ENCODE peak calls at places on chromosomes 12 and 14, in six cellular contexts. One of them, this sample, is unnamed.

GRCh38 chr14:79378020-79378419 is 833.3 kb downstream of the DIO2 start:
- DNase-seq in fibroblast of pulmonary artery: no peak
- DNase-seq in pancreas: no peak
- DNase-seq in fibroblast of the aortic adventitia: no peak
- DNase-seq in A549: no peak
- DNase-seq in AG10803: no peak
- DNase-seq in this sample: no peak

GRCh38 chr12:45557020-45557419 is 172.5 kb upstream of the ARID2 start:
- DNase-seq in fibroblast of pulmonary artery: no peak
- DNase-seq in pancreas: no peak
- DNase-seq in fibroblast of the aortic adventitia: no peak
- DNase-seq in A549: no peak
- DNase-seq in AG10803: no peak
- DNase-seq in this sample: no peak

GRCh38 chr12:128789356-128789929 is 34.3 kb downstream of the SLC15A4 start:
- DNase-seq in fibroblast of pulmonary artery: no peak
- DNase-seq in pancreas: no peak
- DNase-seq in fibroblast of the aortic adventitia: no peak
- DNase-seq in A549: no peak
- DNase-seq in AG10803: no peak
- DNase-seq in this sample: no peak

GRCh38 chr12:123131291-123131831 is 19.5 kb downstream of the PITPNM2 start:
- DNase-seq in fibroblast of pulmonary artery: no peak
- DNase-seq in pancreas: no peak
- DNase-seq in fibroblast of the aortic adventitia: no peak
- DNase-seq in A549: no peak
- DNase-seq in AG10803: peak
- DNase-seq in this sample: peak

GRCh38 chr14:89399594-89400068 is 17.4 kb downstream of the FOXN3 start:
- DNase-seq in fibroblast of pulmonary artery: peak
- DNase-seq in pancreas: no peak
- DNase-seq in fibroblast of the aortic adventitia: peak
- DNase-seq in A549: peak
- DNase-seq in AG10803: peak
- DNase-seq in this sample: peak

GRCh38 chr14:59254146-59254910 is 65.9 kb downstream of the DAAM1 start:
- DNase-seq in fibroblast of pulmonary artery: peak
- DNase-seq in pancreas: no peak
- DNase-seq in fibroblast of the aortic adventitia: peak
- DNase-seq in A549: peak
- DNase-seq in AG10803: peak
- DNase-seq in this sample: peak

GRCh38 chr12:24044973-24045703 is 95.7 kb upstream of the SOX5 start:
- DNase-seq in fibroblast of pulmonary artery: no peak
- DNase-seq in pancreas: no peak
- DNase-seq in fibroblast of the aortic adventitia: no peak
- DNase-seq in A549: no peak
- DNase-seq in AG10803: no peak
- DNase-seq in this sample: no peak

GRCh38 chr12:110756611-110757010 is 13.9 kb upstream of the PPP1CC start:
- DNase-seq in fibroblast of pulmonary artery: no peak
- DNase-seq in pancreas: no peak
- DNase-seq in fibroblast of the aortic adventitia: no peak
- DNase-seq in A549: no peak
- DNase-seq in AG10803: peak
- DNase-seq in this sample: no peak

GRCh38 chr12:52121848-52122838 is 42.6 kb downstream of the SMIM41 start:
- DNase-seq in fibroblast of pulmonary artery: peak
- DNase-seq in pancreas: peak
- DNase-seq in fibroblast of the aortic adventitia: peak
- DNase-seq in A549: peak
- DNase-seq in AG10803: peak
- DNase-seq in this sample: peak

GRCh38 chr14:91061309-91061887 is 957 bp upstream of the RPS6KA5 start:
- DNase-seq in fibroblast of pulmonary artery: no peak
- DNase-seq in pancreas: no peak
- DNase-seq in fibroblast of the aortic adventitia: no peak
- DNase-seq in A549: no peak
- DNase-seq in AG10803: no peak
- DNase-seq in this sample: no peak

GRCh38 chr12:14665354-14666348 is 30.7 kb downstream of the GUCY2C start:
- DNase-seq in fibroblast of pulmonary artery: no peak
- DNase-seq in pancreas: no peak
- DNase-seq in fibroblast of the aortic adventitia: no peak
- DNase-seq in A549: peak
- DNase-seq in AG10803: no peak
- DNase-seq in this sample: peak

GRCh38 chr12:62976110-62976640 is 41.2 kb upstream of the PPM1H start:
- DNase-seq in fibroblast of pulmonary artery: no peak
- DNase-seq in pancreas: no peak
- DNase-seq in fibroblast of the aortic adventitia: no peak
- DNase-seq in A549: no peak
- DNase-seq in AG10803: no peak
- DNase-seq in this sample: no peak

GRCh38 chr12:115972241-115972640 is 305.3 kb downstream of the MED13L start:
- DNase-seq in fibroblast of pulmonary artery: no peak
- DNase-seq in pancreas: no peak
- DNase-seq in fibroblast of the aortic adventitia: no peak
- DNase-seq in A549: no peak
- DNase-seq in AG10803: no peak
- DNase-seq in this sample: no peak

GRCh38 chr12:109621864-109622485 is 48.4 kb downstream of the MVK start:
- DNase-seq in fibroblast of pulmonary artery: no peak
- DNase-seq in pancreas: no peak
- DNase-seq in fibroblast of the aortic adventitia: no peak
- DNase-seq in A549: no peak
- DNase-seq in AG10803: peak
- DNase-seq in this sample: no peak

GRCh38 chr12:52691076-52691764 is 11.0 kb upstream of the KRT1 start:
- DNase-seq in fibroblast of pulmonary artery: no peak
- DNase-seq in pancreas: peak
- DNase-seq in fibroblast of the aortic adventitia: no peak
- DNase-seq in A549: no peak
- DNase-seq in AG10803: no peak
- DNase-seq in this sample: no peak

GRCh38 chr12:40915172-40915571 is 222.9 kb downstream of the CNTN1 start:
- DNase-seq in fibroblast of pulmonary artery: no peak
- DNase-seq in pancreas: no peak
- DNase-seq in fibroblast of the aortic adventitia: no peak
- DNase-seq in A549: no peak
- DNase-seq in AG10803: no peak
- DNase-seq in this sample: no peak

GRCh38 chr12:57276935-57277563 is 26.1 kb upstream of the STAC3 start:
- DNase-seq in fibroblast of pulmonary artery: peak
- DNase-seq in pancreas: no peak
- DNase-seq in fibroblast of the aortic adventitia: peak
- DNase-seq in A549: peak
- DNase-seq in AG10803: peak
- DNase-seq in this sample: peak

GRCh38 chr14:75648066-75648838 is 12.4 kb downstream of the ERG28 start:
- DNase-seq in fibroblast of pulmonary artery: peak
- DNase-seq in pancreas: peak
- DNase-seq in fibroblast of the aortic adventitia: peak
- DNase-seq in A549: peak
- DNase-seq in AG10803: peak
- DNase-seq in this sample: peak

GRCh38 chr14:100071545-100071944 is 6.3 kb downstream of the EVL start:
- DNase-seq in fibroblast of pulmonary artery: no peak
- DNase-seq in pancreas: no peak
- DNase-seq in fibroblast of the aortic adventitia: no peak
- DNase-seq in A549: no peak
- DNase-seq in AG10803: no peak
- DNase-seq in this sample: no peak

GRCh38 chr12:71070416-71071155 is 87.2 kb downstream of the TSPAN8 start:
- DNase-seq in fibroblast of pulmonary artery: no peak
- DNase-seq in pancreas: no peak
- DNase-seq in fibroblast of the aortic adventitia: peak
- DNase-seq in A549: no peak
- DNase-seq in AG10803: no peak
- DNase-seq in this sample: no peak

GRCh38 chr12:29072631-29073030 is 76.4 kb upstream of the FAR2 start:
- DNase-seq in fibroblast of pulmonary artery: no peak
- DNase-seq in pancreas: no peak
- DNase-seq in fibroblast of the aortic adventitia: no peak
- DNase-seq in A549: no peak
- DNase-seq in AG10803: no peak
- DNase-seq in this sample: peak

GRCh38 chr12:116376354-116377193 is 99.1 kb upstream of the MED13L start:
- DNase-seq in fibroblast of pulmonary artery: peak
- DNase-seq in pancreas: no peak
- DNase-seq in fibroblast of the aortic adventitia: peak
- DNase-seq in A549: peak
- DNase-seq in AG10803: peak
- DNase-seq in this sample: peak

GRCh38 chr12:95674088-95674595 is 116.4 kb downstream of the NTN4 start:
- DNase-seq in fibroblast of pulmonary artery: no peak
- DNase-seq in pancreas: no peak
- DNase-seq in fibroblast of the aortic adventitia: no peak
- DNase-seq in A549: no peak
- DNase-seq in AG10803: no peak
- DNase-seq in this sample: no peak

DNA sequence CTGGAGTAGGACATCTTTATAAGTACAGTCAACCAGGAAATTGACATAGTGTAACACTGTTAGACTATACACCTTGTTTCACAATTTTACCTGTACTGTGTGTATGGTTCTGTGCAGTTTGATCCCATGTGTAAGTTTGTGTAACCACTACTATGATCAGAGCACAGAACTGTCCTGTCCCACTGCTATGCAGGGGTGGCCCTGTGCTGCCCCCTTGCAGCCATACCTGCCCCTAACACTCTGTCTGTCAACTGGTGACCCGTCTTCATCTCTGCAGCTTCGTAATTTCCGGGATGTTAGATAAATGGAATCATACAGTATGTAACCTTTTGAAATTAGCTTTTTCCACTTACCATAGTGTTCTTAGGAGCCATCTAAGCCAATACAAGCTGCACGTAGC is 58.7 kb upstream of the RD3L start:
- DNase-seq in fibroblast of pulmonary artery: no peak
- DNase-seq in pancreas: no peak
- DNase-seq in fibroblast of the aortic adventitia: no peak
- DNase-seq in A549: peak
- DNase-seq in AG10803: no peak
- DNase-seq in this sample: no peak
- TF ChIP-seq CTCF in fibroblast of pulmonary artery: no peak
- TF ChIP-seq CTCF in pancreas: no peak
- TF ChIP-seq CTCF in fibroblast of the aortic adventitia: no peak
- TF ChIP-seq CTCF in A549: no peak
- TF ChIP-seq CTCF in AG10803: no peak
- TF ChIP-seq CTCF in this sample: no peak

GRCh38 chr14:42736408-42736807 is 1129.7 kb downstream of the LRFN5 start:
- DNase-seq in fibroblast of pulmonary artery: no peak
- DNase-seq in pancreas: no peak
- DNase-seq in fibroblast of the aortic adventitia: no peak
- DNase-seq in A549: no peak
- DNase-seq in AG10803: no peak
- DNase-seq in this sample: no peak

GRCh38 chr14:42731480-42731879 is 1124.8 kb downstream of the LRFN5 start:
- DNase-seq in fibroblast of pulmonary artery: no peak
- DNase-seq in pancreas: no peak
- DNase-seq in fibroblast of the aortic adventitia: no peak
- DNase-seq in A549: no peak
- DNase-seq in AG10803: no peak
- DNase-seq in this sample: no peak

GRCh38 chr14:42732005-42732404 is 1125.3 kb downstream of the LRFN5 start:
- DNase-seq in fibroblast of pulmonary artery: no peak
- DNase-seq in pancreas: no peak
- DNase-seq in fibroblast of the aortic adventitia: no peak
- DNase-seq in A549: no peak
- DNase-seq in AG10803: no peak
- DNase-seq in this sample: no peak
- H3K4me3 ChIP-seq in fibroblast of pulmonary artery: no peak
- H3K4me3 ChIP-seq in pancreas: no peak
- H3K4me3 ChIP-seq in fibroblast of the aortic adventitia: no peak
- H3K4me3 ChIP-seq in A549: no peak
- H3K4me3 ChIP-seq in AG10803: no peak
- H3K4me3 ChIP-seq in this sample: no peak

GRCh38 chr14:92549853-92550244 is 36.3 kb downstream of the RIN3 start:
- DNase-seq in fibroblast of pulmonary artery: peak
- DNase-seq in pancreas: no peak
- DNase-seq in fibroblast of the aortic adventitia: peak
- DNase-seq in A549: no peak
- DNase-seq in AG10803: peak
- DNase-seq in this sample: no peak

GRCh38 chr14:92549096-92549852 is 35.7 kb downstream of the RIN3 start:
- DNase-seq in fibroblast of pulmonary artery: no peak
- DNase-seq in pancreas: no peak
- DNase-seq in fibroblast of the aortic adventitia: no peak
- DNase-seq in A549: no peak
- DNase-seq in AG10803: peak
- DNase-seq in this sample: no peak

GRCh38 chr14:92544051-92544730 is 30.6 kb downstream of the RIN3 start:
- DNase-seq in fibroblast of pulmonary artery: no peak
- DNase-seq in pancreas: no peak
- DNase-seq in fibroblast of the aortic adventitia: no peak
- DNase-seq in A549: no peak
- DNase-seq in AG10803: no peak
- DNase-seq in this sample: peak

GRCh38 chr14:92542766-92543554 is 29.4 kb downstream of the RIN3 start:
- DNase-seq in fibroblast of pulmonary artery: no peak
- DNase-seq in pancreas: no peak
- DNase-seq in fibroblast of the aortic adventitia: no peak
- DNase-seq in A549: no peak
- DNase-seq in AG10803: no peak
- DNase-seq in this sample: no peak

DNA sequence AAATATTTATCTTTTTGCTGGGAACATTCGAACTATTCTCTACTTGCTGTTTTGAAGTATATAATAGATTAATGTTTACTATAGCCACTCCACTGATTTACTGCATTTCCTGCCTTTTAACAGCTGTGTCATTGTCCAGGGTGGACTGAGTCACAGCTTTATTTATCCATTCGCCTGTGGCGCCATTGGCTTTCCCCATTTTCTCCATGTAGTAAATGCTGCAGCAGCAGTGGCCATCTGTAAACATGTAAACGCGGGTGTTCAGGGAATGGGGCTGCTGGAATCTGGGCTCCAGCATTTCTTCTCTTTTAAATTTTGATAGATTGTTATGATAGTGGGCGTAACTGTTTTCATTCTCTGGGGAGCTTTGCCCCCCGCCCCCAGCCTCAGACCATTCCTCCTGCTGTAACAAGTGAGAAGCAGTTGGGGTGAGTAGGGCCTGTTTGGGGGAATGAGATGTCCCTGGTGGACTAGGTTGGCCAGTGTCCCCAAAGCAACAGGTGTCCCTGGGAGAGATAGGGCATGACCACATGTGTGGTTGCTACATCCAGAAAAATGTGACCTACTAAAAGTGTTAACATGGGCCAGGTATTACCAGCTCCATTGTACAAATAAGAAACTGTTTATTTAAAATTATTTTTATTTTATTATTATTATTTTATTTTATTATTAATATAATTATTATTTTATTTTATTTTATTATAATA is 32.9 kb downstream of the RIN3 start:
- DNase-seq in fibroblast of pulmonary artery: no peak
- DNase-seq in pancreas: no peak
- DNase-seq in fibroblast of the aortic adventitia: no peak
- DNase-seq in A549: peak
- DNase-seq in AG10803: no peak
- DNase-seq in this sample: no peak
- TF ChIP-seq CTCF in fibroblast of pulmonary artery: no peak
- TF ChIP-seq CTCF in pancreas: no peak
- TF ChIP-seq CTCF in fibroblast of the aortic adventitia: no peak
- TF ChIP-seq CTCF in A549: no peak
- TF ChIP-seq CTCF in AG10803: no peak
- TF ChIP-seq CTCF in this sample: no peak

GRCh38 chr12:113064395-113065125 is 8.0 kb downstream of the DTX1 start:
- DNase-seq in fibroblast of pulmonary artery: no peak
- DNase-seq in pancreas: no peak
- DNase-seq in fibroblast of the aortic adventitia: no peak
- DNase-seq in A549: no peak
- DNase-seq in AG10803: no peak
- DNase-seq in this sample: no peak
- H3K4me3 ChIP-seq in fibroblast of pulmonary artery: no peak
- H3K4me3 ChIP-seq in pancreas: no peak
- H3K4me3 ChIP-seq in fibroblast of the aortic adventitia: no peak
- H3K4me3 ChIP-seq in A549: no peak
- H3K4me3 ChIP-seq in AG10803: no peak
- H3K4me3 ChIP-seq in this sample: no peak